ENCODE peak calls at places on chromosomes 6 and 20, in eight cellular contexts. N is lower lobe of right lung, U is heart left ventricle, H is bronchial epithelial cell, K is fibroblast of mammary gland, A is PC-3, G is adrenal gland, W is IMR-90. C is an unnamed sample.

GRCh38 chr6:135173242-135173988 is 7.7 kb upstream of the MYB start:
- DNase-seq in G (no peak), U (no peak), W (no peak), N (no peak), K (no peak), A (no peak), H (no peak), C (no peak)

GRCh38 chr20:5670874-5671273 is 79.3 kb upstream of the SHLD1 start:
- DNase-seq in W (no peak), K (no peak), G (no peak), N (no peak), H (no peak), A (no peak), U (no peak), C (no peak)

GRCh38 chr6:14968056-14968643 is 277.7 kb upstream of the JARID2 start:
- DNase-seq in W (no peak), G (no peak), H (no peak), K (no peak), A (no peak), N (no peak), U (no peak), C (no peak)

GRCh38 chr6:32666420-32667300 is at the start of gene HLA-DQB1:
- DNase-seq in U (no peak), K (peak), A (peak), G (no peak), N (no peak), H (peak), W (no peak), C (no peak)

GRCh38 chr6:8530775-8531435 is 95.6 kb upstream of the SLC35B3 start:
- DNase-seq in A (no peak), G (no peak), W (no peak), U (no peak), N (no peak), H (no peak), K (no peak), C (no peak)

GRCh38 chr20:34525709-34526416 is 9.6 kb downstream of the DYNLRB1 start:
- DNase-seq in G (peak), W (peak), K (peak), A (peak), N (peak), U (peak), H (peak), C (peak)

GRCh38 chr6:113997106-113997505 is 26.2 kb upstream of the HDAC2 start:
- DNase-seq in U (no peak), H (peak), N (no peak), G (no peak), K (peak), A (peak), W (peak), C (peak)

GRCh38 chr6:25439368-25439767 is 160.2 kb downstream of the CARMIL1 start:
- DNase-seq in H (no peak), A (no peak), W (no peak), U (no peak), G (no peak), N (no peak), K (no peak), C (no peak)

GRCh38 chr6:46509063-46509462 is 17.8 kb upstream of the RCAN2 start:
- DNase-seq in K (no peak), W (no peak), H (no peak), A (no peak), U (no peak), G (no peak), N (no peak), C (no peak)

GRCh38 chr6:15457121-15457646 is 205.6 kb downstream of the DTNBP1 start:
- DNase-seq in A (no peak), G (no peak), H (no peak), U (no peak), W (no peak), N (no peak), K (no peak), C (no peak)

GRCh38 chr6:25975909-25976560 is 13.4 kb downstream of the TRIM38 start:
- DNase-seq in H (no peak), U (no peak), N (no peak), K (no peak), A (no peak), W (no peak), G (no peak), C (no peak)

GRCh38 chr6:19417713-19418112 is 419.5 kb upstream of the ID4 start:
- DNase-seq in K (peak), W (peak), U (no peak), H (peak), G (no peak), N (no peak), A (peak), C (peak)

GRCh38 chr6:154167163-154167562 is 128.1 kb downstream of the OPRM1 start:
- DNase-seq in K (no peak), U (no peak), H (no peak), A (no peak), N (peak), G (no peak), W (no peak), C (no peak)

GRCh38 chr6:155126727-155127439 is 131.8 kb downstream of the TIAM2 start:
- DNase-seq in K (peak), A (peak), G (peak), N (no peak), H (peak), W (peak), U (no peak), C (peak)

GRCh38 chr20:661474-662288 is 8.7 kb upstream of the SRXN1 start:
- DNase-seq in H (peak), U (no peak), K (no peak), G (no peak), N (no peak), W (no peak), A (no peak), C (no peak)

GRCh38 chr6:99514089-99514488 is 1.1 kb downstream of the USP45 start:
- DNase-seq in N (no peak), A (no peak), K (peak), W (peak), G (no peak), H (no peak), U (no peak), C (peak)

GRCh38 chr20:43723194-43723593 is 3.6 kb downstream of the GTSF1L start:
- DNase-seq in G (no peak), N (no peak), U (no peak), K (peak), W (peak), A (no peak), H (no peak), C (no peak)

GRCh38 chr6:34243131-34243771 is 5.6 kb downstream of the SMIM29 start:
- DNase-seq in A (peak), K (peak), N (peak), H (no peak), U (peak), G (peak), W (peak), C (peak)

GRCh38 chr6:18707714-18708439 is 320.7 kb downstream of the RNF144B start:
- DNase-seq in K (no peak), U (no peak), A (no peak), N (no peak), G (no peak), W (no peak), H (no peak), C (no peak)

GRCh38 chr6:84728602-84729001 is 35.8 kb downstream of the TBX18 start:
- DNase-seq in U (no peak), K (peak), W (peak), H (peak), N (no peak), G (no peak), A (peak), C (peak)
- TF ChIP-seq CTCF in U (no peak), K (peak), W (peak), H (peak), N (no peak), G (no peak), A (peak), C (peak)

DNA sequence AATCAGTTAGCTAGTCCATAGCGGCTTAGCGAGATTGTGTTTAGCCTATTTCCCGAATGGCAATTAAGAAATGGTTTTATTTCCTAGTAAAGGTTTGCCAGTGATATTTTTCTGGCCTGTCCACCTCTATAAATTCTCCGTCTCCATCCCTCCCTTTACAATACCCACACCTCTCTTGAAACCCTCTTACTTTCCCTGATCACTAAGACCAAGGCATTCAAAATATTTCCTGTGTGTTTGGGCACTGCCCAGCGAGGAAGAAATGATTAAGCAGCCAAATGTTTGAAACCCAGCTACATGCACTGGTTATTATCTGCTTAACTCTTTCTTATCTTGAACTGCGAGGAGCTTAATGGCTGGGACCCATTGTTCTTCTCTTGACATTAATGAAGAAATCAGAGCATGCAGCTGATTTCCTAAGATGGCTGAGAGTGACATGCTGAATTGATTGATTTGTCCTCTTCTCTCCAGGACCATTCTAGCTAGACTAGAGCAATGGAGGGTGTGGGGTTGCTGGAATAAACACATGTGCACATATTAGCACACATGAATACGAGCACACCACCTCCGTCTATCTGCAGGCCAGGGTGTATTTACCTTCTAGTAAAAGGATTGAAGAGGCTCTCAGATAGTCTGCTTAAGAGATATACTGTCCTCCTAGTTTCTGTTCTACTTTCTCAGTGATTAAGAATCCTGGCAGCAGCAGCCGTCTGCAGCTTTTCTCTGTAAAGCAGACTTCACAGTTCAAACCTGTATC is 46.1 kb upstream of the PRDM1 start:
- DNase-seq in U (no peak), A (no peak), G (no peak), K (no peak), W (no peak), N (no peak), H (no peak), C (no peak)
- H3K4me3 ChIP-seq in U (no peak), A (no peak), G (no peak), K (no peak), W (no peak), N (no peak), H (no peak), C (no peak)

GRCh38 chr6:163335671-163336545 is 78.6 kb upstream of the QKI start:
- DNase-seq in K (no peak), U (peak), N (peak), A (no peak), G (peak), W (peak), H (no peak), C (peak)
- TF ChIP-seq CTCF in K (no peak), U (no peak), N (no peak), A (no peak), G (no peak), W (no peak), H (no peak), C (no peak)

DNA sequence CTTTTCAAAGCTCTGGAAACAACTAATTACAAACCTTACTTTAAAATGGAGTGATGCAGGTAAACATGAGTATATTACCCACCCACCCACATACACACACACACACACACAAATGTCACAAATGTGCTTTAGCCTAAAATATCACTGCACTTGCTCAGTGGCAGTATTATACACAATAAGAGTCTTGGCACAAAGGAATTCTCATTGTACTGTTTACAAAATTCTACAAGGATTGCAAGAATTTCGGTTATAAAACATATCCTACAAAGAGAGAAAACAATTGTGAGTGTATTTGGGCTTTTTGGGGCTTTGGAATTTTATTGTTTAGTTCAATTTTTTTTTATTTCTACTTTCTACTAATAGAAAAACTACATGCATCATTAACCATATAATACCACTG is 113.2 kb upstream of the BEND6 start:
- DNase-seq in G (no peak), H (no peak), N (no peak), U (no peak), K (no peak), W (no peak), A (no peak), C (no peak)
- H3K4me3 ChIP-seq in G (no peak), H (no peak), N (peak), U (peak), K (peak), W (peak), A (peak), C (peak)

DNA sequence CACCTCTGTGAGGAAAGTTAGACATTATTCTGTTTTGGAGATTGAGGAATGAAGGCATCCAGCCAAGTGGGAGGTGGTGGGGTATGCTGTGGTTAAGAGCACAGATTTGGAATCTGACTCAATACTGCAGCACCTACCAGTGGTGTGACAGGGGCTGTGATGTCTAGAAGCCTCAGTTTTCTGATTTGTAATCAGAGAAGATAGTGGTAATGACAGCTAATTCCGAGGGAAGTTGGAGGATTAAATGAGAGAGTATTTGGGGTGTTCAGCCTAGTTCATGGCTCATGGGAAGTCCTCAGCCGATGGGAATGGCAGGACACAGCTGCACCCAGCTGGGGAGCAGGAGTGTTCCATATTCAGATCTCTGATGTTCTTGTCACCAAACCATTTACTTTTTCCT is 9.2 kb downstream of the SLC9A8 start:
- DNase-seq in U (no peak), G (peak), N (no peak), H (no peak), K (peak), A (peak), W (peak), C (peak)
- TF ChIP-seq CTCF in U (no peak), G (no peak), N (no peak), H (no peak), K (peak), A (peak), W (peak), C (peak)

DNA sequence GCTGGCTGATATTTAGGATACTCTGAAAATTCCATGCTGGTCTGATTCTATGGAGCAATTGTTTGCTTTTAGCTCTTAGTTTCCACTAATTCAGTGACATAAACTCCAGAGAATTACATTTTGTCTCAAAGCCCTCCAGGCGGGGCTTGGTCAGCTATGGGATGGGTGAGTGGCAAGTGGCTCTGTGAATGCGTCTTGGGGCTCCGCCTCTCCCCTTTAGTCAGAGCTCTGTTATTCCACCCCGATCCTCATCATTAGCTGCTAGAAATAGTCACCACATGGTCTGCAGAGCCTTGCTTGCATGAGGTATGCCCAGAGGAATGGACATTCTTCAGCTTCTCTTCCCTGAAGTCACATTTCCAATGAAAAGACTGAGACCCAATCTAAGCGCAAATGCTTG is 540.6 kb downstream of the QKI start:
- DNase-seq in H (no peak), U (no peak), N (no peak), K (peak), W (peak), A (no peak), G (no peak), C (peak)
- H3K4me3 ChIP-seq in H (no peak), U (no peak), N (no peak), K (no peak), W (no peak), A (no peak), G (no peak), C (no peak)

DNA sequence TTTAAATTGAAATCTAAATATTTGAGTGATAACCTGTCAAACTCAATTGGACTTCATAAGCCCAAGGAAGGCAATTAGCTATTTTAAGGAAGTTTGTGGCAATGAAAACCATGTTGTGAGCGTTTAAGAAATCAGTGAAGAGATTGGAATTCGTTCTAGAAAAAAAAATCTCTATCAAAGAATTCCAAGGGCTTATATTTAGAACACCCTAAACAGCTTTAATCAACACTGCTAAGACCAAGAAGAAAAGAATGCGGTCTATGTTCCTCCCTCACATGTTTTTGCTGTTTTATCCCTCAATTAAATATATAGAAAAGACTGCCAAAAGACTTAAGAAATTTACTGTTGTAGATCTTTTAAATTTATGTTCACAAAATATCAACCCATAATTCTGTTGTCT is 16.6 kb upstream of the ABRACL start:
- DNase-seq in H (no peak), K (no peak), W (no peak), U (no peak), G (no peak), N (no peak), A (no peak), C (no peak)
- TF ChIP-seq CTCF in H (no peak), K (no peak), W (no peak), U (no peak), G (no peak), N (no peak), A (no peak), C (no peak)

GRCh38 chr6:128882991-128883571 is at the start of gene LAMA2:
- DNase-seq in U (peak), W (peak), G (peak), N (peak), A (no peak), K (peak), H (peak), C (peak)

GRCh38 chr6:128885381-128885780 is 2.4 kb downstream of the LAMA2 start:
- DNase-seq in W (no peak), N (no peak), K (peak), U (no peak), H (no peak), A (no peak), G (no peak), C (no peak)

GRCh38 chr6:128882560-128882959 is 378 bp upstream of the LAMA2 start:
- DNase-seq in W (peak), K (no peak), A (no peak), N (no peak), H (no peak), U (peak), G (no peak), C (no peak)
- H3K4me3 ChIP-seq in W (peak), K (peak), A (no peak), N (peak), H (no peak), U (no peak), G (no peak), C (peak)